ENCODE peak calls at places on chromosome 15, in ten cellular contexts. G, D, W, L, A, H, K, C, P and J are unnamed samples.

GRCh38 chr15:25799906-25800700 is 63.0 kb downstream of the ATP10A start:
- DNase-seq in P (no peak), D (no peak), L (no peak), H (no peak), K (no peak), G (no peak), W (no peak), A (no peak), C (no peak), J (no peak)

GRCh38 chr15:49619226-49619625 is 1.4 kb downstream of the FAM227B start:
- DNase-seq in D (no peak), K (no peak), C (no peak), P (no peak), L (no peak), W (no peak), H (no peak), A (no peak), G (no peak), J (no peak)

GRCh38 chr15:45136378-45136764 is 6.6 kb downstream of the DUOX1 start:
- DNase-seq in C (no peak), W (no peak), L (no peak), A (no peak), H (peak; percentile 41), K (no peak), P (no peak), G (no peak), D (no peak), J (no peak)

GRCh38 chr15:74807302-74807701 is 5.3 kb upstream of the LMAN1L start:
- DNase-seq in G (no peak), L (no peak), W (no peak), P (no peak), H (no peak), K (no peak), A (no peak), D (no peak), C (no peak), J (no peak)

GRCh38 chr15:64029111-64029510 is 17.2 kb downstream of the DAPK2 start:
- DNase-seq in P (no peak), C (peak; percentile 76), H (no peak), D (no peak), A (no peak), G (no peak), W (no peak), K (no peak), L (no peak), J (no peak)

GRCh38 chr15:61640751-61641150 is 411.6 kb upstream of the RORA start:
- DNase-seq in A (no peak), L (no peak), K (no peak), C (no peak), P (no peak), H (no peak), D (no peak), W (no peak), G (no peak), J (no peak)

GRCh38 chr15:98649621-98649995 is 1.3 kb downstream of the IGF1R start:
- DNase-seq in C (peak; percentile 73), G (no peak), K (peak; percentile 13), W (peak; percentile 52), H (peak; percentile 57), L (no peak), A (no peak), D (peak; percentile 38), P (no peak), J (no peak)

GRCh38 chr15:60426870-60427528 is 29.2 kb upstream of the ANXA2 start:
- DNase-seq in L (no peak), H (no peak), K (peak; percentile 17), A (no peak), P (no peak), C (no peak), G (no peak), D (no peak), W (no peak), J (no peak)

GRCh38 chr15:87816811-87817210 is 439.7 kb downstream of the NTRK3 start:
- DNase-seq in L (no peak), H (no peak), G (no peak), K (peak; percentile 92), W (no peak), P (no peak), D (no peak), C (no peak), A (peak; percentile 87), J (no peak)

GRCh38 chr15:66703540-66703941 is 1.5 kb downstream of the SMAD6 start:
- DNase-seq in H (peak; percentile 58), L (peak; percentile 66), G (no peak), P (no peak), K (no peak), C (no peak), A (no peak), D (no peak), W (peak; percentile 36), J (no peak)

GRCh38 chr15:56963126-56963525 is 44.7 kb downstream of the TCF12 start:
- DNase-seq in G (no peak), K (no peak), P (no peak), D (no peak), W (no peak), L (no peak), C (no peak), A (no peak), H (no peak), J (no peak)

GRCh38 chr15:72319985-72320671 is at the start of gene CELF6:
- DNase-seq in D (peak; percentile 63), G (no peak), P (peak; percentile 78), A (no peak), K (peak; percentile 45), H (peak; percentile 95), W (peak; percentile 73), C (peak; percentile 96), L (peak; percentile 76), J (peak; percentile 92)